ENCODE peak calls at places on chromosomes 2 and 18, in four cellular contexts. K is CD8-positive, alpha-beta memory T cell; Z is B cell; T is K562. D is an unnamed sample.

GRCh38 chr2:6958616-6959235 is 41.5 kb downstream of the RNF144A start:
- DNase-seq in Z (no peak), T (no peak), K (no peak), D (no peak)

GRCh38 chr2:64276417-64277095 is 132.3 kb upstream of the PELI1 start:
- DNase-seq in K (no peak), Z (no peak), T (no peak), D (no peak)

GRCh38 chr2:172330060-172330671 is 97.2 kb upstream of the ITGA6 start:
- DNase-seq in T (no peak), K (no peak), Z (no peak), D (no peak)

GRCh38 chr2:187989925-187990623 is 301.6 kb upstream of the GULP1 start:
- DNase-seq in K (no peak), T (no peak), Z (no peak), D (no peak)

GRCh38 chr2:41966920-41967319 is 80.9 kb upstream of the PKDCC start:
- DNase-seq in K (no peak), T (no peak), Z (no peak), D (no peak)

GRCh38 chr2:235026649-235027557 is 75.1 kb downstream of the SH3BP4 start:
- DNase-seq in T (no peak), K (no peak), Z (no peak), D (no peak)

GRCh38 chr18:22417496-22418188 is at the start of gene CTAGE1:
- DNase-seq in K (no peak), Z (no peak), T (no peak), D (no peak)

GRCh38 chr18:51751901-51752300 is 554.4 kb upstream of the MEX3C start:
- DNase-seq in Z (no peak), T (no peak), K (no peak), D (no peak)

GRCh38 chr2:128371248-128371630 is 52.6 kb upstream of the HS6ST1 start:
- DNase-seq in K (no peak), T (no peak), Z (no peak), D (no peak)

D was measured in GM10248.